ENCODE peak calls at places on chromosome 4, in four cellular contexts. R is neural progenitor cell, J is NB4, N is AG09309. W is an unnamed sample.

GRCh38 chr4:95178938-95179337 is 369.8 kb downstream of the UNC5C start:
- DNase-seq in R (no peak), J (no peak), N (no peak), W (no peak)

GRCh38 chr4:112270643-112271484 is 14.8 kb downstream of the TIFA start:
- DNase-seq in R (no peak), N (peak), J (peak), W (no peak)

GRCh38 chr4:69984030-69984443 is 11.7 kb upstream of the STATH start:
- DNase-seq in N (no peak), R (peak), J (peak), W (no peak)

GRCh38 chr4:80096175-80096850 is 23.3 kb upstream of the ANTXR2 start:
- DNase-seq in R (no peak), J (no peak), N (no peak), W (no peak)

GRCh38 chr4:89307446-89308160 is at the start of gene GPRIN3:
- DNase-seq in N (no peak), R (peak), J (no peak), W (peak)

GRCh38 chr4:3071811-3072210 is 2.5 kb downstream of the HTT-AS start:
- DNase-seq in N (no peak), J (no peak), R (no peak), W (no peak)

GRCh38 chr4:126740687-126741086 is 892.1 kb upstream of the INTU start:
- DNase-seq in N (no peak), J (no peak), R (no peak), W (no peak)

GRCh38 chr4:55038176-55038890 is 87.1 kb downstream of the KDR start:
- DNase-seq in R (no peak), N (no peak), J (no peak), W (no peak)

GRCh38 chr4:180280076-180280475 is 1963.1 kb upstream of the TENM3 start:
- DNase-seq in N (no peak), R (no peak), J (no peak), W (no peak)

GRCh38 chr4:177155454-177155853 is 154.2 kb upstream of the NEIL3 start:
- DNase-seq in N (no peak), J (no peak), R (peak), W (peak)

GRCh38 chr4:144562019-144562740 is 83.8 kb upstream of the HHIP start:
- DNase-seq in J (no peak), N (no peak), R (peak), W (peak)

GRCh38 chr4:140637836-140638235 is 69.1 kb upstream of the UCP1 start:
- DNase-seq in N (no peak), J (peak), R (peak), W (peak)

GRCh38 chr4:48904541-48905142 is 1.9 kb downstream of the OCIAD2 start:
- DNase-seq in R (no peak), J (no peak), N (no peak), W (no peak)

GRCh38 chr4:48333587-48333986 is 7.7 kb upstream of the SLAIN2 start:
- DNase-seq in N (no peak), J (no peak), R (no peak), W (no peak)

GRCh38 chr4:76644831-76645485 is 209.9 kb downstream of the SHROOM3 start:
- DNase-seq in N (no peak), R (no peak), J (no peak), W (no peak)

GRCh38 chr4:127268367-127268766 is 364.4 kb upstream of the INTU start:
- DNase-seq in N (no peak), J (no peak), R (no peak), W (no peak)

GRCh38 chr4:83250666-83251065 is 33.9 kb downstream of the COQ2 start:
- DNase-seq in N (no peak), R (peak), J (no peak), W (peak)

GRCh38 chr4:7243609-7244342 is 51.4 kb downstream of the SORCS2 start:
- DNase-seq in J (no peak), R (no peak), N (no peak), W (no peak)

GRCh38 chr4:8939887-8940742 is 68.5 kb upstream of the HMX1 start:
- DNase-seq in N (no peak), R (no peak), J (no peak), W (no peak)

GRCh38 chr4:68751138-68751537 is 64.7 kb upstream of the UGT2B10 start:
- DNase-seq in R (no peak), J (no peak), N (no peak), W (no peak)

GRCh38 chr4:147447820-147448219 is 33.1 kb upstream of the EDNRA start:
- DNase-seq in R (no peak), J (no peak), N (no peak), W (no peak)

GRCh38 chr4:140829825-140830224 is 73.6 kb upstream of the TBC1D9 start:
- DNase-seq in R (no peak), N (no peak), J (no peak), W (no peak)

GRCh38 chr4:96183630-96184029 is 343.7 kb downstream of the PDHA2 start:
- DNase-seq in J (no peak), R (no peak), N (no peak), W (no peak)

GRCh38 chr4:41064953-41065352 is 149.4 kb downstream of the APBB2 start:
- DNase-seq in J (no peak), N (no peak), R (no peak), W (no peak)

GRCh38 chr4:99458911-99459447 is 23.8 kb upstream of the ADH7 start:
- DNase-seq in N (no peak), R (no peak), J (no peak), W (no peak)

GRCh38 chr4:23930750-23931488 is 41.1 kb upstream of the PPARGC1A start:
- DNase-seq in R (peak), N (no peak), J (no peak), W (peak)

GRCh38 chr4:73761856-73762255 is 21.5 kb downstream of the CXCL8 start:
- DNase-seq in J (no peak), R (no peak), N (no peak), W (no peak)

GRCh38 chr4:10371121-10371520 is 86.1 kb downstream of the ZNF518B start:
- DNase-seq in N (no peak), J (no peak), R (no peak), W (no peak)

GRCh38 chr4:104393649-104394048 is 101.0 kb downstream of the CXXC4 start:
- DNase-seq in N (no peak), J (no peak), R (no peak), W (no peak)
- H3K4me3 ChIP-seq in N (no peak), J (no peak), R (no peak), W (no peak)

GRCh38 chr4:118682928-118683327 is 2.3 kb upstream of the METTL14 start:
- DNase-seq in R (peak), J (peak), N (peak), W (peak)

GRCh38 chr4:118683513-118683912 is 1.7 kb upstream of the METTL14 start:
- DNase-seq in R (no peak), J (peak), N (no peak), W (peak)

GRCh38 chr4:118680808-118681207 is 4.4 kb upstream of the METTL14 start:
- DNase-seq in J (peak), R (no peak), N (no peak), W (no peak)

GRCh38 chr4:118684873-118685811 is at the start of gene METTL14:
- DNase-seq in R (peak), J (peak), N (peak), W (peak)
- TF ChIP-seq CTCF in R (peak), J (no peak), N (no peak), W (peak)

DNA sequence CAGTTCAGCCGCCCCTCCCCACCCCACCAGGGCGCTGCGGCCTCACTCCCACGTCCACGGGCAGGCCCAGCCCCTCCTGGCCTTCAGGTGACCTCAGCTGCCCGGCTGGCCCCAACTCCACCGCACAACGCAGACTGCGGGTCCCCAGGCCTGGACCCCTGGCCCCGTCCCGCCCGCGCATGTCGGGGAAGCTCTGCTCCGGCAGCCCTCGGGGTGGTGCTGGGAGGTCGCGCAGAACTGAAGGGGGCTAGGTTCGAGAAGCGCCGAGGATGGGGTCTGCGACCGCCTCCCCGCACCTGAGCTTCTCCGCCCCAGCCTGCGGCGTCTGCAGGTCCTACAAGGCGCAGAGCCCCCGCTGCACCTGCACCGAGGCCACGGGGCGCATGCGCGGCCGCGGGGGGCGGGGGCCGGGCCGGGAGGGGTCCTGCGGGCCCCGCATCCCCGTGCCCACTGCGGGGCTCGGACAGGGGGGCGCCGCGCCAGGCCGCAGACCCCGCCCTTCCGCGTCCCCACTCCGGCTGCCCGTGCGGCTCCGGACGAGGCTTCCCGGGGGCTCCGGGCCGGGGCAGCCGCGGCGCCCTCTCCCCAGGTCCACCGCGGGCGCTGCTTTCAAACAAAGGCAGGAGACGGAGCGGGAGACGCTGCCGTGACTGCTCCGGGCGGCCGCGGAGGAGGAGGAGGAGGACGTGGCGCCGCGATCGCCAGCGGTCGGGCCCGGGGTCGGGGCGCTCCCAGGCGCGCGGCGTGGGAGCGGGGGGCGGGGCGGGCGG is 678 bp upstream of the NAT8L start:
- DNase-seq in R (peak), J (peak), N (no peak), W (peak)
- H3K4me3 ChIP-seq in R (peak), J (no peak), N (no peak), W (no peak)

GRCh38 chr4:108130955-108131354 is 37.8 kb downstream of the LEF1 start:
- DNase-seq in N (no peak), R (no peak), J (no peak), W (peak)
- TF ChIP-seq CTCF in N (peak), R (peak), J (no peak), W (peak)

GRCh38 chr4:186725422-186726149 is 1.9 kb upstream of the FAT1 start:
- DNase-seq in J (no peak), N (peak), R (peak), W (peak)

GRCh38 chr4:186724861-186725419 is 1.3 kb upstream of the FAT1 start:
- DNase-seq in R (peak), N (no peak), J (no peak), W (peak)

GRCh38 chr4:186724048-186724860 is 598 bp upstream of the FAT1 start:
- DNase-seq in J (no peak), R (peak), N (no peak), W (peak)

GRCh38 chr4:186722856-186723206 is 825 bp downstream of the FAT1 start:
- DNase-seq in J (no peak), R (no peak), N (no peak), W (no peak)

GRCh38 chr4:186723207-186724047 is at the start of gene FAT1:
- DNase-seq in J (no peak), R (peak), N (no peak), W (peak)
- H3K4me3 ChIP-seq in J (no peak), R (peak), N (peak), W (peak)

GRCh38 chr4:101790521-101791188 is at the start of gene BANK1:
- DNase-seq in N (no peak), J (peak), R (peak), W (peak)
- TF ChIP-seq CTCF in N (no peak), J (peak), R (peak), W (peak)

DNA sequence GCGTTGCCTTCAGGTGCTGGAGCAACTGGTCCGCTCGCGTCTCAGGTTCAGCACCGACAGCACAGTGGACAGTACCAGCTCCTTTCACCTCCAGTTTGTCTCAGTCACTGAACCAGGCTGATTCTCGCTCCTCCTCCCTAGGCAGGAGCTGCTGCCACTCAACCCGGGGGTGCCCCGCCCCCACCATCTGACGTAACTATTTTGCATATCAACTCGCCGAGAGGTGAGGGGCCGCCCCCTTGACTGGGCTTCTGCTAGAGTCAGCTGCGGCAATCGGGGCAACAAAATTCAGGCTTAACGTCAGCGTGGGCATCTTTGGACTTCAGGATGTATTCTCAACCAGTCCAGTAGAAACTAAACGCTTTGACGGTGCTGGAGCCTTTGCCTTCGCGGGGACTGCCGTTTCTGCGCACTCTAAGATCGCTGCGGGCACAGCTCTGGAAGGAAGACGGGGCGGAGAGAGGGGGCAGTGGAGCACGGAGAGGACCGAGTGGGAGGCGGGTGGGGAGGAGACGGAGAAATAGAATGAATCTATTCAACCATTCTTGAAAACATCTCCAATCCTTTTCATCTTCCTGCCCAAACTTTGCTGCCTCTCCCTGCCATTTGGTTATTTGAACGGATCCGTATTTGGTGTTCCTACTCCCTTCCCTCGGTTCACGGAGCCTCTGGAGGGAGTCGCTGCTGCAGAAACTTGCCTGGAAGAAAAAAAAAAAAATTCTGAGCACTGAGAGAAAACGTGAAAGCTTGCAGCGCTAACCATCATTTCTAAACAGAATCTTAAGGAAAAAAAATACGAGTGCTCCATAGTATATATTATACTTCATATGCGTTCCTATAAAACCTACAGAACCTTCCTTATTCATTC is at the start of gene FSTL5:
- DNase-seq in R (peak), N (no peak), J (peak), W (peak)
- H3K4me3 ChIP-seq in R (peak), N (peak), J (no peak), W (peak)

GRCh38 chr4:1859389-1859753 is 3.4 kb upstream of the LETM1 start:
- DNase-seq in R (no peak), J (no peak), N (no peak), W (no peak)
- TF ChIP-seq CTCF in R (peak), J (no peak), N (no peak), W (no peak)